ENCODE peak calls at places on chromosome 10, in six cellular contexts. One of them, this sample, is unnamed.

GRCh38 chr10:113045155-113046055 is 95.4 kb downstream of the TCF7L2 start:
- DNase-seq in uterus: no peak
- DNase-seq in hepatocyte: no peak
- DNase-seq in stimulated activated CD4-positive, alpha-beta T cell treated with anti-CD3 and anti-CD28 coated beads, Interleukin-1b, Interleukin-23, amount 100 ng/mL, for 1 hour: no peak
- DNase-seq in activated CD4-positive, alpha-beta T cell treated with anti-CD3 and anti-CD28 coated beads for 1 hour: no peak
- DNase-seq in non-pigmented ciliary epithelial cell: peak
- DNase-seq in this sample: no peak

GRCh38 chr10:7626283-7626682 is 40.5 kb downstream of the ITIH5 start:
- DNase-seq in uterus: peak
- DNase-seq in hepatocyte: no peak
- DNase-seq in stimulated activated CD4-positive, alpha-beta T cell treated with anti-CD3 and anti-CD28 coated beads, Interleukin-1b, Interleukin-23, amount 100 ng/mL, for 1 hour: no peak
- DNase-seq in activated CD4-positive, alpha-beta T cell treated with anti-CD3 and anti-CD28 coated beads for 1 hour: no peak
- DNase-seq in non-pigmented ciliary epithelial cell: no peak
- DNase-seq in this sample: no peak

GRCh38 chr10:124870854-124871425 is 69.3 kb downstream of the ABRAXAS2 start:
- DNase-seq in uterus: no peak
- DNase-seq in hepatocyte: no peak
- DNase-seq in stimulated activated CD4-positive, alpha-beta T cell treated with anti-CD3 and anti-CD28 coated beads, Interleukin-1b, Interleukin-23, amount 100 ng/mL, for 1 hour: no peak
- DNase-seq in activated CD4-positive, alpha-beta T cell treated with anti-CD3 and anti-CD28 coated beads for 1 hour: no peak
- DNase-seq in non-pigmented ciliary epithelial cell: no peak
- DNase-seq in this sample: no peak

GRCh38 chr10:95788830-95789229 is 32.9 kb downstream of the ENTPD1 start:
- DNase-seq in uterus: no peak
- DNase-seq in hepatocyte: no peak
- DNase-seq in stimulated activated CD4-positive, alpha-beta T cell treated with anti-CD3 and anti-CD28 coated beads, Interleukin-1b, Interleukin-23, amount 100 ng/mL, for 1 hour: no peak
- DNase-seq in activated CD4-positive, alpha-beta T cell treated with anti-CD3 and anti-CD28 coated beads for 1 hour: no peak
- DNase-seq in non-pigmented ciliary epithelial cell: peak
- DNase-seq in this sample: no peak

GRCh38 chr10:103554488-103555320 is 61.2 kb downstream of the NEURL1 start:
- DNase-seq in uterus: peak
- DNase-seq in hepatocyte: peak
- DNase-seq in stimulated activated CD4-positive, alpha-beta T cell treated with anti-CD3 and anti-CD28 coated beads, Interleukin-1b, Interleukin-23, amount 100 ng/mL, for 1 hour: no peak
- DNase-seq in activated CD4-positive, alpha-beta T cell treated with anti-CD3 and anti-CD28 coated beads for 1 hour: no peak
- DNase-seq in non-pigmented ciliary epithelial cell: no peak
- DNase-seq in this sample: peak

GRCh38 chr10:69464801-69465401 is 13.6 kb downstream of the TSPAN15 start:
- DNase-seq in uterus: no peak
- DNase-seq in hepatocyte: no peak
- DNase-seq in stimulated activated CD4-positive, alpha-beta T cell treated with anti-CD3 and anti-CD28 coated beads, Interleukin-1b, Interleukin-23, amount 100 ng/mL, for 1 hour: no peak
- DNase-seq in activated CD4-positive, alpha-beta T cell treated with anti-CD3 and anti-CD28 coated beads for 1 hour: no peak
- DNase-seq in non-pigmented ciliary epithelial cell: no peak
- DNase-seq in this sample: no peak

GRCh38 chr10:99906470-99906869 is 103.3 kb downstream of the DNMBP start:
- DNase-seq in uterus: peak
- DNase-seq in hepatocyte: peak
- DNase-seq in stimulated activated CD4-positive, alpha-beta T cell treated with anti-CD3 and anti-CD28 coated beads, Interleukin-1b, Interleukin-23, amount 100 ng/mL, for 1 hour: no peak
- DNase-seq in activated CD4-positive, alpha-beta T cell treated with anti-CD3 and anti-CD28 coated beads for 1 hour: no peak
- DNase-seq in non-pigmented ciliary epithelial cell: peak
- DNase-seq in this sample: no peak

GRCh38 chr10:70054902-70055301 is 2.3 kb downstream of the MACROH2A2 start:
- DNase-seq in uterus: no peak
- DNase-seq in hepatocyte: no peak
- DNase-seq in stimulated activated CD4-positive, alpha-beta T cell treated with anti-CD3 and anti-CD28 coated beads, Interleukin-1b, Interleukin-23, amount 100 ng/mL, for 1 hour: no peak
- DNase-seq in activated CD4-positive, alpha-beta T cell treated with anti-CD3 and anti-CD28 coated beads for 1 hour: no peak
- DNase-seq in non-pigmented ciliary epithelial cell: no peak
- DNase-seq in this sample: no peak

GRCh38 chr10:81179805-81180452 is 642.2 kb downstream of the SH2D4B start:
- DNase-seq in uterus: no peak
- DNase-seq in hepatocyte: peak
- DNase-seq in stimulated activated CD4-positive, alpha-beta T cell treated with anti-CD3 and anti-CD28 coated beads, Interleukin-1b, Interleukin-23, amount 100 ng/mL, for 1 hour: no peak
- DNase-seq in activated CD4-positive, alpha-beta T cell treated with anti-CD3 and anti-CD28 coated beads for 1 hour: no peak
- DNase-seq in non-pigmented ciliary epithelial cell: no peak
- DNase-seq in this sample: peak

GRCh38 chr10:44864042-44864436 is 47.1 kb upstream of the TMEM72 start:
- DNase-seq in uterus: no peak
- DNase-seq in hepatocyte: peak
- DNase-seq in stimulated activated CD4-positive, alpha-beta T cell treated with anti-CD3 and anti-CD28 coated beads, Interleukin-1b, Interleukin-23, amount 100 ng/mL, for 1 hour: no peak
- DNase-seq in activated CD4-positive, alpha-beta T cell treated with anti-CD3 and anti-CD28 coated beads for 1 hour: no peak
- DNase-seq in non-pigmented ciliary epithelial cell: no peak
- DNase-seq in this sample: no peak

GRCh38 chr10:61897671-61898434 is 3.6 kb upstream of the ARID5B start:
- DNase-seq in uterus: peak
- DNase-seq in hepatocyte: peak
- DNase-seq in stimulated activated CD4-positive, alpha-beta T cell treated with anti-CD3 and anti-CD28 coated beads, Interleukin-1b, Interleukin-23, amount 100 ng/mL, for 1 hour: no peak
- DNase-seq in activated CD4-positive, alpha-beta T cell treated with anti-CD3 and anti-CD28 coated beads for 1 hour: no peak
- DNase-seq in non-pigmented ciliary epithelial cell: no peak
- DNase-seq in this sample: no peak

GRCh38 chr10:62352356-62352963 is 21.7 kb upstream of the ZNF365 start:
- DNase-seq in uterus: no peak
- DNase-seq in hepatocyte: no peak
- DNase-seq in stimulated activated CD4-positive, alpha-beta T cell treated with anti-CD3 and anti-CD28 coated beads, Interleukin-1b, Interleukin-23, amount 100 ng/mL, for 1 hour: no peak
- DNase-seq in activated CD4-positive, alpha-beta T cell treated with anti-CD3 and anti-CD28 coated beads for 1 hour: no peak
- DNase-seq in non-pigmented ciliary epithelial cell: peak
- DNase-seq in this sample: no peak

This sample was measured in HuH-7.5.